ENCODE peak calls at places on chromosome 9, in six cellular contexts. W is testis, S is heart left ventricle, C is transverse colon, O is A673, H is cardiac muscle cell. K is an unnamed sample.

GRCh38 chr9:70678153-70678552 is 263.7 kb upstream of the KLF9 start:
- DNase-seq in W (no peak), S (no peak), C (no peak), O (no peak), H (peak; percentile 59), K (no peak)

GRCh38 chr9:115691686-115692085 is 461.9 kb upstream of the PAPPA start:
- DNase-seq in W (no peak), S (no peak), C (no peak), O (no peak), H (peak; percentile 67), K (no peak)

GRCh38 chr9:130432362-130432761 is 12.4 kb upstream of the ASS1 start:
- DNase-seq in W (no peak), S (peak; percentile 26), C (no peak), O (no peak), H (no peak), K (no peak)

GRCh38 chr9:89455356-89455824 is 42.5 kb downstream of the SEMA4D start:
- DNase-seq in W (no peak), S (no peak), C (no peak), O (no peak), H (no peak), K (no peak)

GRCh38 chr9:132249123-132249522 is 87.3 kb downstream of the NTNG2 start:
- DNase-seq in W (no peak), S (no peak), C (no peak), O (no peak), H (no peak), K (no peak)

GRCh38 chr9:130041648-130042405 is 1.2 kb downstream of the FNBP1 start:
- DNase-seq in W (peak; percentile 34), S (no peak), C (no peak), O (no peak), H (peak; percentile 37), K (no peak)

GRCh38 chr9:132151118-132151517 is 10.7 kb upstream of the NTNG2 start:
- DNase-seq in W (no peak), S (no peak), C (no peak), O (no peak), H (no peak), K (no peak)

GRCh38 chr9:115015018-115015635 is 84.7 kb upstream of the TNFSF8 start:
- DNase-seq in W (peak; percentile 50), S (no peak), C (peak; percentile 28), O (peak; percentile 86), H (peak; percentile 84), K (no peak)

GRCh38 chr9:101977614-101978210 is 239.3 kb upstream of the GRIN3A start:
- DNase-seq in W (no peak), S (no peak), C (no peak), O (peak; percentile 21), H (peak; percentile 29), K (no peak)

GRCh38 chr9:99085949-99086948 is 18.7 kb upstream of the TGFBR1 start:
- DNase-seq in W (peak; percentile 22), S (peak; percentile 36), C (no peak), O (no peak), H (peak; percentile 23), K (no peak)

GRCh38 chr9:134631881-134632280 is 9.7 kb upstream of the COL5A1 start:
- DNase-seq in W (no peak), S (peak; percentile 12), C (no peak), O (no peak), H (no peak), K (peak; percentile 49)

GRCh38 chr9:16267336-16268036 is 603.0 kb downstream of the BNC2 start:
- DNase-seq in W (no peak), S (no peak), C (no peak), O (no peak), H (peak; percentile 48), K (peak; percentile 52)
- H3K4me3 ChIP-seq in W (no peak overlapping the region), S (no peak overlapping the region), C (peak overlapping the region; percentile 19), O (no peak overlapping the region), H (no peak overlapping the region), K (peak overlapping the region; percentile 56)

GRCh38 chr9:92665836-92666235 is 4.1 kb downstream of the IPPK start:
- DNase-seq in W (no peak), S (no peak), C (no peak), O (no peak), H (no peak), K (no peak)
- H3K4me1 ChIP-seq in W (peaks cover 9% of the 10 kb centered on the region), S (peaks cover 43% of the 10 kb centered on the region), C (peaks cover 13% of the 10 kb centered on the region), O (peaks cover 11% of the 10 kb centered on the region), H (peaks cover 4% of the 10 kb centered on the region), K (no peaks in the 10 kb centered on the region)

GRCh38 chr9:113909421-113909820 is 33.3 kb downstream of the ZNF618 start:
- DNase-seq in W (no peak), S (no peak), C (no peak), O (no peak), H (no peak), K (no peak)

GRCh38 chr9:113911850-113912249 is 35.7 kb downstream of the ZNF618 start:
- DNase-seq in W (no peak), S (no peak), C (no peak), O (no peak), H (no peak), K (no peak)

GRCh38 chr9:113907282-113907681 is 31.2 kb downstream of the ZNF618 start:
- DNase-seq in W (no peak), S (no peak), C (no peak), O (no peak), H (no peak), K (no peak)

GRCh38 chr9:113912816-113913215 is 36.7 kb downstream of the ZNF618 start:
- DNase-seq in W (peak; percentile 38), S (no peak), C (no peak), O (no peak), H (no peak), K (no peak)

GRCh38 chr9:113910036-113910639 is 34.0 kb downstream of the ZNF618 start:
- DNase-seq in W (no peak), S (no peak), C (no peak), O (no peak), H (no peak), K (no peak)
- H3K27ac ChIP-seq in W (no peak overlapping the region), S (no peak overlapping the region), C (no peak overlapping the region), O (no peak overlapping the region), H (no peak overlapping the region), K (no peak overlapping the region)

GRCh38 chr9:120940573-120940972 is 14.0 kb upstream of the TRAF1 start:
- DNase-seq in W (no peak), S (no peak), C (no peak), O (no peak), H (no peak), K (no peak)

GRCh38 chr9:120942186-120943001 is 15.8 kb upstream of the TRAF1 start:
- DNase-seq in W (peak; percentile 45), S (no peak), C (no peak), O (no peak), H (no peak), K (peak; percentile 64)

GRCh38 chr9:120944434-120945125 is 18.0 kb upstream of the TRAF1 start:
- DNase-seq in W (no peak), S (no peak), C (no peak), O (no peak), H (no peak), K (no peak)

GRCh38 chr9:120937596-120937995 is 11.0 kb upstream of the TRAF1 start:
- DNase-seq in W (no peak), S (no peak), C (no peak), O (no peak), H (peak; percentile 72), K (no peak)

GRCh38 chr9:120941046-120941770 is 14.6 kb upstream of the TRAF1 start:
- DNase-seq in W (no peak), S (no peak), C (no peak), O (no peak), H (peak; percentile 58), K (no peak)
- H3K4me3 ChIP-seq in W (no peak overlapping the region), S (no peak overlapping the region), C (no peak overlapping the region), O (no peak overlapping the region), H (no peak overlapping the region), K (no peak overlapping the region)